ENCODE peak calls at places on chromosomes 12 and 14, in nine cellular contexts. B, J, O, G, C, T, F, U and W are unnamed samples.

GRCh38 chr12:103928736-103929050 is 1.5 kb upstream of the HSP90B1 start:
- DNase-seq in G (peak), B (no peak), U (no peak), T (no peak), O (peak), J (peak), C (no peak), F (no peak), W (no peak)

GRCh38 chr14:64760146-64760755 is 56.0 kb downstream of the PLEKHG3 start:
- DNase-seq in T (peak), F (no peak), U (no peak), C (peak), B (peak), J (peak), O (peak), G (no peak), W (peak)

GRCh38 chr12:106329231-106329985 is 26.9 kb downstream of the TCP11L2 start:
- DNase-seq in G (no peak), T (no peak), U (no peak), B (no peak), J (no peak), F (no peak), O (no peak), C (no peak), W (no peak)

GRCh38 chr12:26088999-26089398 is 35.8 kb downstream of the BHLHE41 start:
- DNase-seq in U (no peak), C (no peak), T (no peak), B (no peak), F (no peak), G (peak), O (no peak), J (no peak), W (no peak)

GRCh38 chr14:34138175-34138574 is 187.3 kb upstream of the EGLN3 start:
- DNase-seq in U (no peak), C (no peak), O (no peak), T (no peak), B (no peak), G (no peak), J (no peak), F (no peak), W (no peak)

GRCh38 chr14:61930101-61930857 is 168.1 kb downstream of the SNAPC1 start:
- DNase-seq in G (no peak), U (no peak), F (no peak), B (no peak), O (peak), T (no peak), C (no peak), J (no peak), W (no peak)

GRCh38 chr14:102046337-102047278 is 40.2 kb downstream of the HSP90AA1 start:
- DNase-seq in B (peak), J (peak), U (peak), G (no peak), C (no peak), F (peak), T (peak), O (peak), W (peak)

GRCh38 chr14:33631021-33631420 is 319.9 kb downstream of the EGLN3 start:
- DNase-seq in U (no peak), F (no peak), O (no peak), J (no peak), G (no peak), C (no peak), B (no peak), T (no peak), W (no peak)

GRCh38 chr14:94483071-94483451 is 7.1 kb upstream of the SERPINA9 start:
- DNase-seq in B (no peak), T (no peak), G (peak), O (no peak), U (no peak), F (no peak), C (no peak), J (no peak), W (no peak)
- TF ChIP-seq POLR2AphosphoS5 in B (no peak), T (no peak), G (no peak), O (no peak), U (no peak), F (no peak), C (no peak), J (no peak), W (no peak)

GRCh38 chr12:116370886-116371580 is 93.5 kb upstream of the MED13L start:
- DNase-seq in O (no peak), J (no peak), C (no peak), G (no peak), B (no peak), T (no peak), U (no peak), F (no peak), W (no peak)

GRCh38 chr12:116376354-116377193 is 99.1 kb upstream of the MED13L start:
- DNase-seq in B (no peak), C (no peak), U (no peak), O (no peak), G (no peak), F (no peak), T (no peak), J (no peak), W (no peak)

GRCh38 chr12:116375278-116375842 is 97.9 kb upstream of the MED13L start:
- DNase-seq in F (no peak), G (no peak), O (no peak), U (no peak), T (no peak), B (no peak), C (no peak), J (no peak), W (no peak)

GRCh38 chr12:116372815-116373214 is 95.3 kb upstream of the MED13L start:
- DNase-seq in J (no peak), T (no peak), G (no peak), F (no peak), O (no peak), U (no peak), C (no peak), B (no peak), W (no peak)

GRCh38 chr12:116373610-116374606 is 96.4 kb upstream of the MED13L start:
- DNase-seq in J (no peak), B (no peak), G (no peak), C (no peak), F (no peak), O (no peak), T (no peak), U (no peak), W (no peak)
- H3K27ac ChIP-seq in J (peak), B (peak), G (no peak), C (peak), F (no peak), O (no peak), T (no peak), U (no peak), W (no peak)

GRCh38 chr14:23091294-23092225 is 3.4 kb downstream of the ACIN1 start:
- DNase-seq in J (no peak), G (no peak), O (no peak), F (no peak), B (no peak), U (no peak), C (no peak), T (no peak), W (no peak)

GRCh38 chr14:23093526-23093925 is 1.4 kb downstream of the ACIN1 start:
- DNase-seq in T (no peak), O (no peak), C (no peak), G (no peak), U (no peak), B (no peak), F (no peak), J (no peak), W (no peak)

GRCh38 chr14:23093993-23094665 is 807 bp downstream of the ACIN1 start:
- DNase-seq in C (no peak), F (no peak), T (no peak), J (no peak), O (peak), U (no peak), B (no peak), G (no peak), W (no peak)

GRCh38 chr14:23094666-23095195 is at the start of gene ACIN1:
- DNase-seq in F (peak), J (peak), T (peak), O (no peak), U (peak), G (peak), C (peak), B (peak), W (peak)

DNA sequence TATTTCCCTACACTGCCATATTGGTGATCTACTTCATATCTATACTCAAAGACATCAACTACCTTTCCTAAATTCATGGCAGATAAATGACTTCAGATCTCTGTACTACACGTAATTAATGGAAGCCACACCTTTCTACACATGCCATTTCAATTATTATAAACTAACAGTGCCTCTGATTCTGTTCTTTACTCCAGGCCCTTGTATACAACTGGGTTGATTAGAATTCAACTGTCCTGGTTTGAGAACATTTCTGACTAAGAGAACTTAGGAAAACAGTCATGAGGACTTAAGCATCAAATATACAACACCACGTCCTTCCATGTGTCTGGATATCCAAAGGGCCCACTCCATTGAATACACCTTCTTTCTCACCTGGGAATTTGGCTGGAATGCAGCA is 1.8 kb downstream of the ACIN1 start:
- DNase-seq in J (no peak), T (no peak), U (no peak), G (no peak), O (no peak), F (no peak), B (no peak), C (no peak), W (no peak)
- H3K4me3 ChIP-seq in J (peak), T (no peak), U (no peak), G (peak), O (peak), F (no peak), B (peak), C (no peak), W (no peak)

GRCh38 chr14:22412936-22413411 is 176.1 kb downstream of the DAD1 start:
- DNase-seq in C (no peak), T (no peak), O (no peak), U (no peak), F (no peak), G (no peak), B (no peak), J (no peak), W (no peak)

GRCh38 chr14:22417914-22418313 is 171.1 kb downstream of the DAD1 start:
- DNase-seq in U (no peak), O (no peak), F (no peak), J (no peak), C (no peak), T (no peak), G (no peak), B (peak), W (no peak)

GRCh38 chr14:22415633-22415959 is 173.4 kb downstream of the DAD1 start:
- DNase-seq in O (no peak), U (no peak), F (no peak), G (no peak), J (no peak), B (no peak), T (no peak), C (no peak), W (no peak)

GRCh38 chr14:22416193-22416592 is 172.8 kb downstream of the DAD1 start:
- DNase-seq in O (no peak), B (no peak), T (no peak), F (no peak), G (no peak), J (no peak), U (no peak), C (no peak), W (no peak)

DNA sequence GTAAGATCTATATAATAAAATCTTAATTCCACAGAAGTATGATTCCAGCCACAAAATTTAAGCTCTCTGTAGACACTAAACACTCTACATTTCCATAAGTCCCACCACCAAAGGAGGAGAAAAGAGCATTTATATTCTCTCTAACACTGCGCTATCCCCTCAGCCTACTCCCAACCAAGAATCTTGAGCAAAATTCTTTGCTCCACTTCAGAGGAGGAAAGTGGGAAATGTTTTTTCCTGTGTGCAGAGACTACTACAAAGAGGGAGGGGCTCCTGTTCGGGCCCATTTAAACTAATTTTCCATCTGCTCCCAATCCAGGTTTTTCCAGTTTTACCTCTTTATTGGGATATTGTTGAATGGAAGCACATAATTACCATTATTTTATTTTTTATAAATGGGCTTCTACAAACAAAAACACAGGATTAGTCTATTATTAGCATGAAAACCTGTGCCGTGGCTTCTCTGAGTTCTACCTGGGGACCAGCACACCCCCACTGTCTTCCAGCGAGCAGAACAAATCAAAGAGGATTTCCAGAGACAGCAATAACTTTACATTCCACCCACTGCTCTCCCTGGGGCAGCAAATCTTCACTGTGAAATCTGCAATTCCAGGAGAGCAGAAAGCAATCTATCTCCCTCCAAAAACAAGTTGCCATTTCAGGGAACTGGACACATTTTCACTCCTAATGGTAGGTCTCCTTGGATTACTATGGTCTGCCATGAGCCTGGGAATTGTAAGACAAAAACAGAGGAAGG is 174.0 kb downstream of the DAD1 start:
- DNase-seq in O (no peak), J (no peak), C (no peak), G (no peak), F (no peak), B (no peak), U (no peak), T (no peak), W (no peak)
- TF ChIP-seq POLR2AphosphoS5 in O (no peak), J (no peak), C (no peak), G (no peak), F (no peak), B (no peak), U (no peak), T (no peak), W (no peak)

DNA sequence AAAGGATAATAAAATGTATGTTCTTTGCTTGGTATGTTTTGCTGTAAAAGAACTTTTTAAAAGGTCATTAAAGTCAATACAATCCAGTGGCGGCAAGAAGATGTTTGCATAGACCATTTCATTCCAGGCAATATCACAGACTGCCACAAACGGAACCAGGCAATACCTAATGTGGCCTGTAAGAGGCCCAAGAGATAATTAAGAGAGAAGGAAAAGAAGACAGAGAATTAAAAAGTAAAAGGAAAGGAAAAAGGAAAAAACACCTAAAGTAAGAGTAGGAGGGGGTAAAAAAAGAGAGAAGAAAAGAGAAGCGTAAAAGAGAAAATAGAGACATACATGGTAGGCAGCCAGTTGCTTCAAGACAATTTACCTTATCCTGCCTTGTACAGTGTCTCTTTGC is 6.8 kb upstream of the ARHGAP5 start:
- DNase-seq in B (no peak), T (no peak), U (no peak), J (no peak), C (no peak), F (no peak), O (no peak), G (no peak), W (no peak)
- H3K27ac ChIP-seq in B (no peak), T (no peak), U (no peak), J (no peak), C (no peak), F (no peak), O (no peak), G (no peak), W (no peak)

GRCh38 chr14:70888151-70888499 is 19.1 kb upstream of the PCNX1 start:
- DNase-seq in B (no peak), U (no peak), F (no peak), O (peak), J (no peak), T (no peak), C (no peak), G (no peak), W (no peak)
- H3K4me3 ChIP-seq in B (no peak), U (no peak), F (no peak), O (no peak), J (no peak), T (no peak), C (no peak), G (peak), W (no peak)

DNA sequence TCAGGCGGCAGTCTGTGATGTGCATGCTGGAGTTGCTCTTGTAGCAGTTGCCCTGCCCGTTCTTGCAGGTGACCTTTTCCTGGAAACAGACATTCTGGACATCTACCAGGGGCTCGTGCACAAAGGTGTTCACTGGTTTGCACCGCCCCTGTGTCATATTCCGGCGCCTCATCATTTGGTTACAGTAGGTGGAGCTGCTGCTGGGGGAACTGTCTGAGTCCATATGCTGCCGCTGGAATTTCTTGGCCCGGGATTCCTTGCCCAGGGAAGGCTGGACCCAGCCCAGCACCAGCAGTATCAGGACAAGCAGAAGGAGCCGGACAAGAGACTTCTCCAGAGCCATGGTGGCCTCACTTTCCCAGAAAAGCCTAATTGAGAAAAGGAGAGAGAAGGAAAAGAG is 918 bp downstream of the RNASE1 start:
- DNase-seq in O (no peak), G (no peak), F (no peak), B (peak), C (no peak), J (peak), U (no peak), T (no peak), W (no peak)
- TF ChIP-seq POLR2AphosphoS5 in O (no peak), G (no peak), F (peak), B (no peak), C (no peak), J (peak), U (no peak), T (no peak), W (no peak)

DNA sequence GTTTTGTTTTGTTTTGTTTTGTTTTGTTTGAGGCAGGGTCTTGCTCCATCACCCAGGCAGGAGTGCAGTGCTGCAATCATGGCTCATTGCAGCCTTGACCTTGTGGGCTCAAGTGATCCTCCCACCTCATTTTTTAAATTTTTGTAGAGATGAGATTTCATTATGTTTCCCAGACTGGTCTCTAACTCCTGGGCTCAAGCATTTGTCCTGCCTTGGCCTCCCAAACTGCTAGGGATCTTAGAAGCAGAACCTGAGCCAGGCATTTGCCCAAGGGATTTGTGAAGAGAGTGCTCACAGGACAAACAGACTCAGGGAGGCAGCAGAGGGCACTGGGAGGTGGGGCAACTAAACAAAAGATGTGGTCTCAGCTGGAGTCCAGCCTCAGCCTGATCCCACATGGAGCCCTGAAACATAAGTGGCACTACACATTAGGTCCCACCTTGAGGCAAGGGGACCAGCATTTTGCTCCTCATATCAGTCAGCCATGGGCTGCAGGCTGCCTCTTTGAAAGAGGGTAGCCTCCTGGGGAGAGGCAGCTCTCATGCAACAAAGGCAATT is 86.2 kb upstream of the CMKLR1 start:
- DNase-seq in J (no peak), F (no peak), G (no peak), O (peak), U (no peak), B (no peak), T (no peak), C (no peak), W (no peak)
- H3K27ac ChIP-seq in J (no peak), F (no peak), G (no peak), O (no peak), U (no peak), B (no peak), T (no peak), C (no peak), W (no peak)

DNA sequence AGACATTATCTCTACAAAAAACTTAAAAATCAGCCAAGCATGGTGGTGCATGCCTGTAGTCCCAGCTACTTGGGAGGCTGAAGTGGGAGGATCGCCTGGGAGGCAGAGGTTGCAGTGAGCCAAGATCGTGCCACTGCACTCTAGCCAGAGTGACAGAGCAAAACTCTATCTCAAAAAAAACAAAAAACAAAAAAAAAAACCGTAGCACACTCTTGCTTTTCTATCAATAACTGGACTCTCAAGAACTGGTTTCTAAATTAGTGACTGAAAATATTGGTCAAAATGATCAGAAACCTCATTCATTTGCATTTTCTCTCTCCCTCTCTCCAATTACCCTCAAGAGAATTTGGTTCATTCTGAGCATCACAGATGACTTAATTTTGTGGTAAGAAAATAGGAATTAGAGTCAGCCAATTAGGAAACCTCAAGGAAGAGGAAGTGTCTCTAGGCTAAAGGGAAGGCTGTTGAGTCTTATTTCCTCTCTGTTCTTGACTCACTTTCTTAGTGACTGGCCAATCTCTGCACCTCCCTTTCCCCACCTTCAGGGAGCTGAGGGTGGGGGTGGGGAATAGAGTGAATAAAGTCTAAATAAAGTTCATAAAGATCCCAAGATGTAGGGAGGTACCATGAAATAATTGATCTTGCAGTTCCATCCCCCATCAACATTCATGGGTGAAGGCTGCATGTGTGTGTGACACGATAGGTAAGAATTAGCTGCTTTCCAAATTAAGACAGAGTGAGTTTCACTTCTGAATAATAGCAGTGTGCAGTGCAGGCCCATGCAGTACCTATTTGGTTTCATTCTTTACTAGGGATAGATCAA is 6.8 kb upstream of the PSMA6 start:
- DNase-seq in T (no peak), C (no peak), O (no peak), J (no peak), F (no peak), B (no peak), G (peak), U (no peak), W (peak)
- H3K4me3 ChIP-seq in T (no peak), C (no peak), O (no peak), J (no peak), F (no peak), B (no peak), G (peak), U (no peak), W (peak)